ENCODE peak calls at places on chromosomes 5 and 9, in four cellular contexts. X is heart left ventricle, P is psoas muscle, Y is mucosa of descending colon. S is an unnamed sample. For H3K4me1 and H3K9me3, the result is how much of the 10 kb centered on the place peaks cover.

GRCh38 chr5:175588709-175589429 is 69.0 kb upstream of the HRH2 start:
- ATAC-seq in P (no peak), Y (no peak), X (peak), S (no peak)

GRCh38 chr9:80622508-80622907 is 1050.7 kb downstream of the TLE4 start:
- ATAC-seq in X (no peak), P (no peak), Y (no peak), S (no peak)

GRCh38 chr9:4126184-4126865 is 173.5 kb downstream of the GLIS3 start:
- ATAC-seq in Y (peak), X (no peak), P (no peak), S (no peak)

GRCh38 chr9:10612649-10613398 is at the start of gene PTPRD:
- ATAC-seq in P (no peak), X (peak), Y (peak), S (peak)

GRCh38 chr5:72451771-72452505 is 55.3 kb downstream of the ZNF366 start:
- ATAC-seq in P (peak), X (peak), Y (peak), S (peak)

GRCh38 chr5:143796753-143797152 is 15.2 kb upstream of the HMHB1 start:
- ATAC-seq in X (no peak), P (no peak), Y (peak), S (no peak)

GRCh38 chr5:142014911-142015584 is 2.2 kb upstream of the GNPDA1 start:
- ATAC-seq in Y (peak), P (no peak), X (no peak), S (no peak)

GRCh38 chr9:112711050-112711689 is 6.7 kb downstream of the INIP start:
- ATAC-seq in X (no peak), Y (no peak), P (no peak), S (no peak)

GRCh38 chr5:149161026-149161687 is 19.9 kb downstream of the ABLIM3 start:
- ATAC-seq in Y (peak), P (no peak), X (no peak), S (no peak)

GRCh38 chr5:151029856-151030336 is 9.5 kb downstream of the GPX3 start:
- ATAC-seq in P (peak), X (peak), Y (no peak), S (peak)

GRCh38 chr5:395921-396714 is 46.9 kb upstream of the EXOC3 start:
- ATAC-seq in P (no peak), X (peak), Y (no peak), S (peak)

GRCh38 chr9:109817146-109817845 is 37.3 kb downstream of the PALM2AKAP2 start:
- ATAC-seq in Y (no peak), X (peak), P (peak), S (peak)

GRCh38 chr5:134568339-134568700 is 42.9 kb downstream of the JADE2 start:
- ATAC-seq in X (peak), Y (no peak), P (peak), S (no peak)

DNA sequence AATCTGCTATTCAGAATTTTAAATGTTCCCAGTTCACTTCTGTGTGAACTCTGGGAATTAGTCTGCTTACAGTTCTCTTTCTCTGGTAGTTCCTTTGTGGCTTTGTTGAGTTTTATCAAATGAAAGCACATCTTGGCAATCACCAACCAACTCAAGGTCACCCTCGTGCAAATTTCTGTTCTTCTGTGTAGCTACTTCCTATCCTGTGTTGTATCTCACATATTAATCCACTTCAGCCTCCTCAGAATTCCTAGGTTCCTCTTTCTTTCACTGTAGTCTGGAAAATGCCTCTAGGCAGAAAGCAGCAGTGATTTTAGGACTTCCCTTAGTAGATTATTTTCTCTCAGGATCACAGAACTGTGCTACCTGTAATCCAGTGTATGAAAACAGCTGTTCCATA is 100.3 kb downstream of the AUH start:
- ATAC-seq in P (no peak), X (peak), Y (no peak), S (no peak)
- H3K4me1 ChIP-seq in P (under half), X (under half), Y (under half), S (under half)

GRCh38 chr5:124373843-124374242 is 372.6 kb downstream of the ZNF608 start:
- ATAC-seq in X (no peak), Y (no peak), P (no peak), S (no peak)
- TF ChIP-seq CTCF in X (no peak), Y (no peak), P (no peak), S (no peak)

DNA sequence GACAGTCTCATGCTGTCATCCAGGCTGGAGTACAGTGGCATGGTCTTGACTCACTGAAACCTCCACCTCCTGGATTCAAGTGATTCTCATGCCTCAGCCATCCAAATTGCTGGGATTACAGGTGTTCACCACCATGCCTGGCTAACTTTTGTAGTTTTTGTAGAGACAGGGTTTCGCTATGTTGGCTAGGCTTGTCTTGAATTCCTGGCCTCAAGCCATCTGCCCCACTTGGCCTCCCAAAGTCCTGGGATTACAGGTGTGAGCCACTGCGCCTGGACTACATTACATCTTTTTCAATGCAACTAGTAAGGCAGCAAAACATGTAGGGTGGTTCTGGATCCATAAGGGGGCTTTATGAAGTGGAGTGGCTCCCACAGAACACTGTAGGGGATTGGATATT is 29.6 kb upstream of the RASGEF1C start:
- ATAC-seq in P (no peak), X (no peak), Y (no peak), S (no peak)
- H3K9me3 ChIP-seq in P (under half), X (under half), Y (under half), S (under half)

GRCh38 chr5:139685886-139686285 is 37.7 kb downstream of the CXXC5 start:
- ATAC-seq in P (no peak), Y (no peak), X (no peak), S (no peak)

GRCh38 chr5:139688088-139688702 is 40.0 kb downstream of the CXXC5 start:
- ATAC-seq in P (no peak), X (no peak), Y (no peak), S (no peak)

GRCh38 chr5:139687656-139688055 is 39.5 kb downstream of the CXXC5 start:
- ATAC-seq in Y (no peak), P (no peak), X (peak), S (no peak)

GRCh38 chr5:139686356-139686918 is 38.3 kb downstream of the CXXC5 start:
- ATAC-seq in Y (peak), P (no peak), X (no peak), S (no peak)

GRCh38 chr5:139686919-139687421 is 38.8 kb downstream of the CXXC5 start:
- ATAC-seq in X (peak), Y (peak), P (no peak), S (no peak)
- H3K4me1 ChIP-seq in X (under half), Y (under half), P (half or more), S (half or more)

DNA sequence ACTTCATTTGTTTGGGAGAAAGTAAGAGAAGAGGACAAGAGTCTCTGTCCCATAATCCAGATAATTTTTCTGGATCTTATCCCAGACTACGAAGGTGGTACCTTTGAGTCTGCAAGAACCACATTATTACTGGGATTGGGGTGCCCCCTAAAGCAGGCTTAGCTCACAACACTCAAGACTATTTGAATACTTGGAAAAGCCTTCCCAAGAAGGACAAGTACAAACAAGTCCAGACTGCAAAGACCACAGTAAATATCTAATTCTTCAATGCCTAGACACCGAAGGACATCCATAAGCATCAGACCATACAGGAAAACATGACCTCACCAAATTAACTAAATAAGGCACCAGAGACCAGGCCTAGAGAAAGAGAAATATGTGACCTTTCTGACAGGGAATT is 40.2 kb upstream of the TMED7 start:
- ATAC-seq in X (no peak), P (no peak), Y (no peak), S (no peak)
- TF ChIP-seq CTCF in X (no peak), P (no peak), Y (no peak), S (no peak)

S was measured in gastroesophageal sphincter.